ENCODE peak calls at places on chromosomes 16 and 17, in nine cellular contexts. U is progenitor cell of endocrine pancreas, Y is neuronal stem cell, Z is AG09309, A is body of pancreas, Q is HFF-Myc, W is LHCN-M2, F is IMR-90, T is testis. R is an unnamed sample.

GRCh38 chr16:7115898-7116297 is 216.7 kb upstream of the RBFOX1 start:
- DNase-seq in Q (no peak), Y (no peak), W (no peak), F (no peak), A (no peak), U (no peak), T (no peak), Z (no peak), R (no peak)

GRCh38 chr16:9123871-9124270 is 32.4 kb downstream of the HAPSTR1 start:
- DNase-seq in Z (no peak), W (no peak), U (no peak), Y (no peak), A (peak), F (no peak), Q (no peak), T (no peak), R (no peak)

GRCh38 chr17:81084691-81085419 is 49.9 kb downstream of the BAIAP2 start:
- DNase-seq in W (no peak), U (no peak), Y (no peak), A (peak), Q (no peak), Z (no peak), T (no peak), F (no peak), R (no peak)

GRCh38 chr17:71117461-71117860 is 948.1 kb downstream of the KCNJ2 start:
- DNase-seq in Z (no peak), F (peak), Y (no peak), A (no peak), T (no peak), U (no peak), W (peak), Q (no peak), R (no peak)

GRCh38 chr17:12068946-12069345 is 48.3 kb downstream of the MAP2K4 start:
- DNase-seq in W (no peak), T (no peak), Z (no peak), U (no peak), F (peak), Q (no peak), Y (no peak), A (no peak), R (no peak)

GRCh38 chr17:8235676-8236075 is 12.2 kb downstream of the CTC1 start:
- DNase-seq in U (no peak), W (no peak), Z (no peak), T (no peak), Q (no peak), Y (no peak), A (no peak), F (no peak), R (no peak)

GRCh38 chr17:79960788-79961522 is 74.7 kb downstream of the TBC1D16 start:
- DNase-seq in W (no peak), A (no peak), Q (no peak), Y (no peak), U (no peak), Z (no peak), F (peak), T (no peak), R (peak)

GRCh38 chr16:89300311-89300975 is 82.9 kb downstream of the ZNF778 start:
- DNase-seq in W (no peak), Z (no peak), Y (no peak), U (no peak), A (peak), F (peak), T (peak), Q (no peak), R (no peak)

GRCh38 chr16:50837324-50837723 is 95.4 kb downstream of the CYLD start:
- DNase-seq in A (no peak), Q (no peak), W (no peak), U (no peak), T (no peak), Y (no peak), Z (no peak), F (no peak), R (no peak)

GRCh38 chr17:80030730-80031410 is 4.8 kb downstream of the TBC1D16 start:
- DNase-seq in Y (no peak), W (no peak), A (peak), F (no peak), Z (no peak), Q (no peak), U (no peak), T (no peak), R (no peak)

GRCh38 chr16:4743217-4743897 is 9.0 kb downstream of the DNAAF8 start:
- DNase-seq in A (no peak), Q (no peak), Y (no peak), U (no peak), T (no peak), Z (no peak), W (no peak), F (no peak), R (no peak)

GRCh38 chr16:1708768-1709180 is 2.8 kb downstream of the MAPK8IP3 start:
- DNase-seq in T (no peak), Q (no peak), W (peak), Y (no peak), F (peak), Z (no peak), U (no peak), A (no peak), R (no peak)

GRCh38 chr17:1907818-1908698 is 78.3 kb downstream of the RPA1 start:
- DNase-seq in W (peak), F (peak), U (no peak), T (peak), Q (no peak), Z (no peak), Y (peak), A (no peak), R (peak)

GRCh38 chr16:15464401-15465186 is 30.2 kb downstream of the BMERB1 start:
- DNase-seq in W (no peak), Q (no peak), T (no peak), Y (no peak), U (no peak), Z (no peak), A (no peak), F (peak), R (no peak)

GRCh38 chr16:12674096-12674495 is 129.6 kb downstream of the CPPED1 start:
- DNase-seq in F (peak), Z (no peak), U (no peak), Y (no peak), Q (no peak), T (no peak), A (no peak), W (no peak), R (no peak)

GRCh38 chr16:11410382-11411058 is 65.3 kb downstream of the RMI2 start:
- DNase-seq in W (no peak), F (no peak), T (no peak), Z (no peak), A (no peak), Y (no peak), U (no peak), Q (no peak), R (no peak)

GRCh38 chr16:11367483-11367906 is 22.2 kb downstream of the RMI2 start:
- DNase-seq in U (no peak), W (no peak), Y (no peak), Z (no peak), A (no peak), T (no peak), F (no peak), Q (no peak), R (no peak)

GRCh38 chr16:88731699-88732098 is 25.4 kb downstream of the CTU2 start:
- DNase-seq in Y (no peak), T (no peak), Z (no peak), Q (no peak), A (no peak), F (no peak), U (no peak), W (no peak), R (no peak)

R was measured in endodermal cell.